ENCODE peak calls at places on chromosomes 12 and 14, in five cellular contexts. H, M, X, E and D are unnamed samples.
A peak's percentile ranks its signal among the peaks of the same experiment; 100 is the strongest.

GRCh38 chr12:4908694-4909396 is 860 bp upstream of the KCNA1 start:
- DNase-seq in H (no peak), X (no peak), E (no peak), M (no peak), D (no peak)

GRCh38 chr12:13887774-13888388 is 93.5 kb downstream of the GRIN2B start:
- DNase-seq in E (no peak), H (no peak), X (no peak), M (no peak), D (no peak)

GRCh38 chr12:127396720-127397119 is 870.2 kb upstream of the TMEM132C start:
- DNase-seq in H (no peak), E (no peak), X (no peak), M (no peak), D (no peak)

GRCh38 chr14:97878206-97878605 is 1081.0 kb downstream of the VRK1 start:
- DNase-seq in H (no peak), M (no peak), E (no peak), X (no peak), D (no peak)

GRCh38 chr12:31872831-31873604 is 86.2 kb upstream of the RESF1 start:
- DNase-seq in M (no peak), E (no peak), H (no peak), X (no peak), D (no peak)

GRCh38 chr14:104524726-104525125 is 54.8 kb upstream of the C14orf180 start:
- DNase-seq in M (no peak), E (no peak), X (no peak), H (no peak), D (no peak)

GRCh38 chr12:27703720-27704452 is 6.7 kb upstream of the MRPS35 start:
- DNase-seq in M (peak; percentile 73), E (peak; percentile 70), X (peak; percentile 89), H (no peak), D (peak; percentile 96)

GRCh38 chr14:76133103-76133502 is 18.6 kb upstream of the GPATCH2L start:
- DNase-seq in M (no peak), E (no peak), X (no peak), H (no peak), D (no peak)

GRCh38 chr12:110314308-110314707 is 33.3 kb downstream of the ATP2A2 start:
- DNase-seq in E (no peak), H (no peak), M (no peak), X (no peak), D (no peak)

GRCh38 chr14:92937229-92937937 is 14.4 kb downstream of the CHGA start:
- DNase-seq in X (no peak), E (no peak), H (no peak), M (no peak), D (no peak)

GRCh38 chr14:59306775-59307174 is 118.3 kb downstream of the DAAM1 start:
- DNase-seq in M (no peak), E (no peak), H (no peak), X (no peak), D (no peak)

GRCh38 chr12:130161261-130162231 is 718 bp upstream of the FZD10 start:
- DNase-seq in E (no peak), H (no peak), M (peak; percentile 57), X (peak; percentile 49), D (no peak)

GRCh38 chr12:79086546-79086945 is 222.0 kb downstream of the SYT1 start:
- DNase-seq in M (no peak), H (no peak), E (no peak), X (no peak), D (no peak)

GRCh38 chr14:64990939-64991338 is 4.2 kb downstream of the FNTB start:
- DNase-seq in E (no peak), M (no peak), X (no peak), H (no peak), D (no peak)
- H3K4me1 ChIP-seq in E (peaks cover 40% of the 10 kb centered on the region), M (no peaks in the 10 kb centered on the region), X (no peaks in the 10 kb centered on the region), H (peaks cover 20% of the 10 kb centered on the region), D (peaks cover 7% of the 10 kb centered on the region)

DNA sequence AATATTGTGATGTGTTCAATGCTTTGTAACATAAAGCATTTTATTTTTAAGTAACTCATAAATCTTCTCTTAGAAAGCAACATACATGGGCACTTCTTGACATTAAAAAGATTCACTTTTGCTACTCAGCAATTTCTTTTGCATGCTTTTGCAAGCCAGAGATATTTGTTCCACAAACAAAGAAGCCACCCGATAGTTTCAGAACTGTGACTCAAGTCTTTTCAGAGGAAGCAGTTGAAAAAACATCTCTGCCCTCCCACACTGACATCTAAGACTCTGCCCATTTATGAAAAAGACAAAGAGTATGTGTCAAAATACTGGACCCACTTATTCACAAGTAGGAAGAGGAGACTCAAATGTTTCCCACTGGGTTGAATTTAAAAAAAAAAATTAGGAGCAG is 7.5 kb downstream of the APPL2 start:
- DNase-seq in E (no peak), M (no peak), H (no peak), X (no peak), D (no peak)
- H3K4me1 ChIP-seq in E (peaks cover 13% of the 10 kb centered on the region), M (peaks cover 6% of the 10 kb centered on the region), H (peaks cover 80% of the 10 kb centered on the region), X (peaks cover 73% of the 10 kb centered on the region), D (no peaks in the 10 kb centered on the region)

DNA sequence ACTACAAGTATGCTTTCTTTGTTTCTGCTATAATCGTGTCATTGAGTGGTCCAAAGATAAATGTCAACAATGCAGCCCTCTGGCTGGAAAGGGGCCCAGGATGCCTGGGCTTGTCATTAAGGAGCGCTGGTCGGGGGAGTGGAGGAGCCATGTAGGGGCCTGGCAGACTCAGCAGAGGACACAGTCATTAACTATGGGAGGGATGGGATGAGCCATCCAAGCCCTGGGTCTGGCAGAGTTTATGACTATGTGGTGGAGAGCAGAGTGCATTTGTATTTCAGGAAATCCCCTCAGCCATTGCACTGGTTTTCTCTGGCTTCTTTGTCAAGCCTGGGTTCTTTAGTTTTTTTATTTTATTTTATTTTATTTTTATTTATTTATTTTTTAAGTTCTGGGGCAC is 243.1 kb downstream of the C12orf75 start:
- DNase-seq in X (no peak), E (no peak), M (no peak), H (no peak), D (no peak)
- H3K4me1 ChIP-seq in X (no peaks in the 10 kb centered on the region), E (no peaks in the 10 kb centered on the region), M (no peaks in the 10 kb centered on the region), H (no peaks in the 10 kb centered on the region), D (no peaks in the 10 kb centered on the region)

DNA sequence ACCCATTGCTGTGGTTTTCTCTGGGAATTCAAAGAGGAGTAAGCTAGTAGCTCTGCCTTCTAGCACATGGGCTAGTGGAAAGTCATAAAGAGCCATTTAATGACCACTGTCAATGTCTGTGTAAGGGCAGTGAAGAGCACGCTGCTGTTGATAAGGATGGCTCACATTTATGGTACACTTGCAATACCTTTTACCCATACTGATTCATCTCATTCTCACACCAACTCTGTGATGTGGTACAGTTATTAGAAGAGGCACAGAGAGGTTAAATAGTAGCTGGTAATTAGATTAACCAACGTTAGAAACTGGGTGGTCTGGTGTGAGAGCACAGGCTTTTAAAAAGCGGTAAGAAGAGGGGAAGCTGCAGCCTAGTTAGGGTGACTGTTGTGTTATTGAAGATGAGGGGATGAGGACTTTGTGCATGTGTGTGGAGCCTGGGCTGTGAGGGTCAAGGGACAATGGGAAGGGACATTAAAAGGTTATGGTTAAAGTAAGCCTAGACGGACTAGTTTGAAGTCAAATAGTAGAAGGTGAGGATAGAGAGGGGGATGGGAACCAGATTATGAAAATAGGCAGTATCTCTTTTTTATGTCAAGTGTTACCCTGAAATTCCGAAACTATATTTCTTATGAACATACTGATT is 25.2 kb downstream of the RASSF3 start:
- DNase-seq in M (no peak), X (no peak), E (no peak), H (no peak), D (no peak)
- H3K4me1 ChIP-seq in M (no peaks in the 10 kb centered on the region), X (no peaks in the 10 kb centered on the region), E (peaks cover 87% of the 10 kb centered on the region), H (peaks cover 50% of the 10 kb centered on the region), D (peaks cover 58% of the 10 kb centered on the region)

GRCh38 chr14:51544426-51544825 is 107.3 kb upstream of the FRMD6 start:
- DNase-seq in M (no peak), H (no peak), E (no peak), X (no peak), D (no peak)
- H3K4me1 ChIP-seq in M (peaks cover 2% of the 10 kb centered on the region), H (peaks cover 9% of the 10 kb centered on the region), E (no peaks in the 10 kb centered on the region), X (no peaks in the 10 kb centered on the region), D (peaks cover 24% of the 10 kb centered on the region)

DNA sequence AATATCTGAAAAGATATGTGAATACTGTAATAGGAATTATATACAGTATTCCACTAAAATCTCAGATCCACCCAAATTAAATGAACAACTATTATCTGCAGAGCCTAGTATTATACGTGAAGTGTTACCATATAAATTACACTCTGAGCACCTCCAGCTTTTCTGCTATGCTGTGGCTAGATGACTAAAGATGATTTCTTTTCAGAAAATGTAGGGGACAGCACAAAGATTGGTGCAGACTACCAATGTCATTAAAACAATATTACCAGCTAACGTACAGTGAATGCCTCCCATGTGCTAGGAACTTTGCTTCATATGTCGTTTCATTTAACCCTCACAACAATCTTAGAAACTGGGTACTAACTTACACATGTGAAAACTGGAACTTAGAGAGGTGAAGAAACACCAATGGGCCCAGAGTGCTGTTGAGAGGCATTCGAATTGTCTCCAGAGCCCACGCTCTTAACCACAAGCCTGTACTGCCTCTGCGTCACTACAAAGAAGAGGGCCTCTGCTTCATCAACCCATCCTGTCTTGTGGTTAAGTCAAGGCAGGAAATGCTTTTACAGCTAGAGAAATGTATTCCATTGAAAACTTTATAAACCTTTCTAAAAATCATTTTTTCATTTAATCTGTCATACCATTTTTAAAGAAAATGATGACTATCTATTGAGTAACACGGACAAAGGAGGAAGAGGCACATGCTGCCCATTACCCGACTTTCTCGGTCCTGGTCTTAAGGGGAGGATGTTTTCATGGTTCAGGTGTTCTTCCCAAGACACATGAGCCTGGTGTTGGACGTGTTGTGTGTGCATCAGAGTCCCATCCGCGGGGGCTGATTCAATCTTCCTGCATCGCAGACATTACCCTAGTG is 1.3 kb downstream of the GPR65 start:
- DNase-seq in H (no peak), X (peak; percentile 24), M (no peak), E (peak; percentile 66), D (no peak)
- H3K4me1 ChIP-seq in H (no peaks in the 10 kb centered on the region), X (no peaks in the 10 kb centered on the region), M (no peaks in the 10 kb centered on the region), E (peaks cover 63% of the 10 kb centered on the region), D (no peaks in the 10 kb centered on the region)

DNA sequence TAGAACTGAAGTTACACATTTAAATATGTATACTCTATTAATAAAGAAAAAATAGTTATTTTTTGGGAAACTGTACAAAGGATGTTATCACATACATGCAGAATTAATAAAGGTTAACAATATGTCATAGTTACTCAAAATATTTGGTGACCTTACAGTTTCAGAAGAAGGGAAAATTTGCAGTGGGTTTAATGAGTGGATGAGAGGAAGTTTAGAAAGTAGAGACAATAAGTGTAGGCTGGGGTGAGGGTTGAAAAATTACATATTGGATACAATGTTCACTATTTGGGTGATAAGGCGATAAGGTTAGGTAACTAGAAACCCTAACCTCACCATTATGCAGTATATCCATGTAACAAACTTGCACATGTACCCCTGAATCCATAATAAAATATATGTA is 13.5 kb downstream of the WNK1 start:
- DNase-seq in M (no peak), H (no peak), E (no peak), X (no peak), D (no peak)
- H3K4me1 ChIP-seq in M (no peaks in the 10 kb centered on the region), H (peaks cover 78% of the 10 kb centered on the region), E (peaks cover 27% of the 10 kb centered on the region), X (peaks cover 4% of the 10 kb centered on the region), D (no peaks in the 10 kb centered on the region)

DNA sequence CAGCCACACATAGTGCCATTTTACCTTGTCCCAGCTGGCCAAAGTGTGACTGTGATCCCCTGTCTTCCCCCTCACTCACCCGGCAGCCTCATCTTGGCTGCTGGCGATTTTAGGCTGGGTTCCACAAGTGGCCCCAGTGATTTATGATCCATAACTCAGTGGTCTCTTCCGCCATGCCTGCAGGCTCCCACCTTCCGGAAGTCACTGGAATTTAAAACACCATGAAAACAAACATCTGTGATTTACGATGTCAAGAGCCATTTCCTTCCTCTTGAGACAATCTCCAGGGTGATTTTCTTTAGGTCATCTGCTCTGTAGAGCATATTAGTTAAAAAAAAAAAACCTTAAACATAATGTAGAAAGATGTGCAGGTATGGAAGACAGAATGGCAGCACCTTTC is 282.3 kb downstream of the CACNA1C start:
- DNase-seq in X (no peak), M (no peak), H (no peak), E (no peak), D (no peak)
- H3K4me1 ChIP-seq in X (no peaks in the 10 kb centered on the region), M (no peaks in the 10 kb centered on the region), H (peaks cover 83% of the 10 kb centered on the region), E (no peaks in the 10 kb centered on the region), D (no peaks in the 10 kb centered on the region)